ENCODE peak calls at places on chromosomes 16 and 17, in ten cellular contexts. One of them, this sample, is unnamed.

GRCh38 chr16:57538235-57538711 is 1.9 kb upstream of the CCDC102A start:
- DNase-seq in islet precursor cell: no peak
- DNase-seq in fibroblast of pulmonary artery: no peak
- DNase-seq in stimulated activated CD4-positive, alpha-beta T cell treated with anti-CD3 and anti-CD28 coated beads, Interleukin-2, amount 100 ng/mL, for 24 hours: peak
- DNase-seq in foreskin keratinocyte: no peak
- DNase-seq in CD4-positive, alpha-beta T cell: no peak
- DNase-seq in GM12865: peak
- DNase-seq in stomach: peak
- DNase-seq in RPMI7951: no peak
- DNase-seq in progenitor cell of endocrine pancreas: no peak
- DNase-seq in this sample: no peak

GRCh38 chr17:5500247-5500803 is 14.0 kb downstream of the MIS12 start:
- DNase-seq in foreskin keratinocyte: no peak
- DNase-seq in stimulated activated CD4-positive, alpha-beta T cell treated with anti-CD3 and anti-CD28 coated beads, Interleukin-2, amount 100 ng/mL, for 24 hours: no peak
- DNase-seq in islet precursor cell: no peak
- DNase-seq in fibroblast of pulmonary artery: no peak
- DNase-seq in GM12865: no peak
- DNase-seq in progenitor cell of endocrine pancreas: no peak
- DNase-seq in CD4-positive, alpha-beta T cell: no peak
- DNase-seq in RPMI7951: no peak
- DNase-seq in stomach: no peak
- DNase-seq in this sample: peak

GRCh38 chr17:30375661-30376060 is 3.1 kb upstream of the CPD start:
- DNase-seq in foreskin keratinocyte: no peak
- DNase-seq in RPMI7951: no peak
- DNase-seq in stomach: no peak
- DNase-seq in GM12865: no peak
- DNase-seq in CD4-positive, alpha-beta T cell: no peak
- DNase-seq in stimulated activated CD4-positive, alpha-beta T cell treated with anti-CD3 and anti-CD28 coated beads, Interleukin-2, amount 100 ng/mL, for 24 hours: no peak
- DNase-seq in progenitor cell of endocrine pancreas: no peak
- DNase-seq in islet precursor cell: no peak
- DNase-seq in fibroblast of pulmonary artery: peak
- DNase-seq in this sample: no peak

GRCh38 chr17:35982409-35983191 is 1.3 kb upstream of the CCL16 start:
- DNase-seq in stimulated activated CD4-positive, alpha-beta T cell treated with anti-CD3 and anti-CD28 coated beads, Interleukin-2, amount 100 ng/mL, for 24 hours: no peak
- DNase-seq in stomach: no peak
- DNase-seq in GM12865: no peak
- DNase-seq in RPMI7951: no peak
- DNase-seq in fibroblast of pulmonary artery: no peak
- DNase-seq in foreskin keratinocyte: no peak
- DNase-seq in CD4-positive, alpha-beta T cell: no peak
- DNase-seq in islet precursor cell: no peak
- DNase-seq in progenitor cell of endocrine pancreas: no peak
- DNase-seq in this sample: no peak

GRCh38 chr16:55735120-55735781 is 79.5 kb downstream of the SLC6A2 start:
- DNase-seq in RPMI7951: peak
- DNase-seq in progenitor cell of endocrine pancreas: no peak
- DNase-seq in CD4-positive, alpha-beta T cell: no peak
- DNase-seq in stimulated activated CD4-positive, alpha-beta T cell treated with anti-CD3 and anti-CD28 coated beads, Interleukin-2, amount 100 ng/mL, for 24 hours: no peak
- DNase-seq in GM12865: no peak
- DNase-seq in islet precursor cell: peak
- DNase-seq in fibroblast of pulmonary artery: no peak
- DNase-seq in stomach: no peak
- DNase-seq in foreskin keratinocyte: peak
- DNase-seq in this sample: no peak

GRCh38 chr17:50064253-50064991 is 8.5 kb downstream of the ITGA3 start:
- DNase-seq in RPMI7951: peak
- DNase-seq in GM12865: no peak
- DNase-seq in foreskin keratinocyte: peak
- DNase-seq in stimulated activated CD4-positive, alpha-beta T cell treated with anti-CD3 and anti-CD28 coated beads, Interleukin-2, amount 100 ng/mL, for 24 hours: no peak
- DNase-seq in CD4-positive, alpha-beta T cell: no peak
- DNase-seq in progenitor cell of endocrine pancreas: no peak
- DNase-seq in islet precursor cell: peak
- DNase-seq in stomach: no peak
- DNase-seq in fibroblast of pulmonary artery: peak
- DNase-seq in this sample: no peak

GRCh38 chr17:3890082-3890892 is 2.6 kb downstream of the CAMKK1 start:
- DNase-seq in stomach: peak
- DNase-seq in progenitor cell of endocrine pancreas: no peak
- DNase-seq in islet precursor cell: peak
- DNase-seq in stimulated activated CD4-positive, alpha-beta T cell treated with anti-CD3 and anti-CD28 coated beads, Interleukin-2, amount 100 ng/mL, for 24 hours: no peak
- DNase-seq in GM12865: no peak
- DNase-seq in RPMI7951: peak
- DNase-seq in fibroblast of pulmonary artery: peak
- DNase-seq in CD4-positive, alpha-beta T cell: no peak
- DNase-seq in foreskin keratinocyte: peak
- DNase-seq in this sample: no peak

GRCh38 chr17:16269658-16270057 is 52.6 kb downstream of the PIGL start:
- DNase-seq in islet precursor cell: no peak
- DNase-seq in stomach: no peak
- DNase-seq in RPMI7951: peak
- DNase-seq in stimulated activated CD4-positive, alpha-beta T cell treated with anti-CD3 and anti-CD28 coated beads, Interleukin-2, amount 100 ng/mL, for 24 hours: no peak
- DNase-seq in CD4-positive, alpha-beta T cell: no peak
- DNase-seq in GM12865: no peak
- DNase-seq in progenitor cell of endocrine pancreas: no peak
- DNase-seq in foreskin keratinocyte: no peak
- DNase-seq in fibroblast of pulmonary artery: peak
- DNase-seq in this sample: no peak

GRCh38 chr16:66717112-66717675 is 20.7 kb upstream of the CMTM4 start:
- DNase-seq in fibroblast of pulmonary artery: peak
- DNase-seq in stomach: no peak
- DNase-seq in RPMI7951: peak
- DNase-seq in foreskin keratinocyte: peak
- DNase-seq in stimulated activated CD4-positive, alpha-beta T cell treated with anti-CD3 and anti-CD28 coated beads, Interleukin-2, amount 100 ng/mL, for 24 hours: peak
- DNase-seq in progenitor cell of endocrine pancreas: no peak
- DNase-seq in CD4-positive, alpha-beta T cell: no peak
- DNase-seq in islet precursor cell: peak
- DNase-seq in GM12865: peak
- DNase-seq in this sample: no peak

GRCh38 chr17:69320210-69320907 is 6.6 kb downstream of the ABCA5 start:
- DNase-seq in RPMI7951: no peak
- DNase-seq in progenitor cell of endocrine pancreas: no peak
- DNase-seq in islet precursor cell: no peak
- DNase-seq in foreskin keratinocyte: no peak
- DNase-seq in stomach: no peak
- DNase-seq in GM12865: no peak
- DNase-seq in CD4-positive, alpha-beta T cell: no peak
- DNase-seq in stimulated activated CD4-positive, alpha-beta T cell treated with anti-CD3 and anti-CD28 coated beads, Interleukin-2, amount 100 ng/mL, for 24 hours: no peak
- DNase-seq in fibroblast of pulmonary artery: peak
- DNase-seq in this sample: no peak

GRCh38 chr16:79848739-79849518 is 248.4 kb upstream of the MAF start:
- DNase-seq in fibroblast of pulmonary artery: no peak
- DNase-seq in islet precursor cell: no peak
- DNase-seq in GM12865: no peak
- DNase-seq in stomach: no peak
- DNase-seq in RPMI7951: no peak
- DNase-seq in stimulated activated CD4-positive, alpha-beta T cell treated with anti-CD3 and anti-CD28 coated beads, Interleukin-2, amount 100 ng/mL, for 24 hours: no peak
- DNase-seq in foreskin keratinocyte: peak
- DNase-seq in progenitor cell of endocrine pancreas: no peak
- DNase-seq in CD4-positive, alpha-beta T cell: no peak
- DNase-seq in this sample: no peak

GRCh38 chr17:28363776-28364650 is 986 bp downstream of the SEBOX start:
- DNase-seq in RPMI7951: no peak
- DNase-seq in GM12865: no peak
- DNase-seq in CD4-positive, alpha-beta T cell: no peak
- DNase-seq in islet precursor cell: peak
- DNase-seq in stomach: no peak
- DNase-seq in stimulated activated CD4-positive, alpha-beta T cell treated with anti-CD3 and anti-CD28 coated beads, Interleukin-2, amount 100 ng/mL, for 24 hours: no peak
- DNase-seq in progenitor cell of endocrine pancreas: no peak
- DNase-seq in foreskin keratinocyte: no peak
- DNase-seq in fibroblast of pulmonary artery: no peak
- DNase-seq in this sample: no peak

GRCh38 chr16:72092832-72093447 is 480 bp downstream of the TXNL4B start:
- DNase-seq in RPMI7951: peak
- DNase-seq in stomach: no peak
- DNase-seq in fibroblast of pulmonary artery: peak
- DNase-seq in GM12865: peak
- DNase-seq in foreskin keratinocyte: peak
- DNase-seq in progenitor cell of endocrine pancreas: no peak
- DNase-seq in islet precursor cell: peak
- DNase-seq in CD4-positive, alpha-beta T cell: no peak
- DNase-seq in stimulated activated CD4-positive, alpha-beta T cell treated with anti-CD3 and anti-CD28 coated beads, Interleukin-2, amount 100 ng/mL, for 24 hours: peak
- DNase-seq in this sample: no peak

GRCh38 chr17:6716736-6717135 is 3.6 kb upstream of the SLC13A5 start:
- DNase-seq in stomach: no peak
- DNase-seq in foreskin keratinocyte: no peak
- DNase-seq in CD4-positive, alpha-beta T cell: no peak
- DNase-seq in RPMI7951: no peak
- DNase-seq in GM12865: no peak
- DNase-seq in stimulated activated CD4-positive, alpha-beta T cell treated with anti-CD3 and anti-CD28 coated beads, Interleukin-2, amount 100 ng/mL, for 24 hours: no peak
- DNase-seq in fibroblast of pulmonary artery: no peak
- DNase-seq in progenitor cell of endocrine pancreas: no peak
- DNase-seq in islet precursor cell: no peak
- DNase-seq in this sample: no peak

GRCh38 chr16:28168991-28169554 is 42.7 kb downstream of the XPO6 start:
- DNase-seq in GM12865: no peak
- DNase-seq in stimulated activated CD4-positive, alpha-beta T cell treated with anti-CD3 and anti-CD28 coated beads, Interleukin-2, amount 100 ng/mL, for 24 hours: no peak
- DNase-seq in stomach: no peak
- DNase-seq in CD4-positive, alpha-beta T cell: peak
- DNase-seq in foreskin keratinocyte: no peak
- DNase-seq in islet precursor cell: no peak
- DNase-seq in fibroblast of pulmonary artery: no peak
- DNase-seq in progenitor cell of endocrine pancreas: no peak
- DNase-seq in RPMI7951: no peak
- DNase-seq in this sample: peak

GRCh38 chr16:57474671-57475661 is 11.3 kb downstream of the DOK4 start:
- DNase-seq in islet precursor cell: peak
- DNase-seq in fibroblast of pulmonary artery: no peak
- DNase-seq in progenitor cell of endocrine pancreas: no peak
- DNase-seq in foreskin keratinocyte: no peak
- DNase-seq in GM12865: no peak
- DNase-seq in RPMI7951: no peak
- DNase-seq in stimulated activated CD4-positive, alpha-beta T cell treated with anti-CD3 and anti-CD28 coated beads, Interleukin-2, amount 100 ng/mL, for 24 hours: no peak
- DNase-seq in CD4-positive, alpha-beta T cell: no peak
- DNase-seq in stomach: no peak
- DNase-seq in this sample: no peak

GRCh38 chr16:17001471-17001870 is 469.3 kb downstream of the XYLT1 start:
- DNase-seq in foreskin keratinocyte: no peak
- DNase-seq in stomach: no peak
- DNase-seq in stimulated activated CD4-positive, alpha-beta T cell treated with anti-CD3 and anti-CD28 coated beads, Interleukin-2, amount 100 ng/mL, for 24 hours: no peak
- DNase-seq in RPMI7951: no peak
- DNase-seq in GM12865: no peak
- DNase-seq in islet precursor cell: no peak
- DNase-seq in progenitor cell of endocrine pancreas: no peak
- DNase-seq in fibroblast of pulmonary artery: no peak
- DNase-seq in CD4-positive, alpha-beta T cell: no peak
- DNase-seq in this sample: no peak

GRCh38 chr17:4716081-4716480 is 5.6 kb downstream of the ARRB2 start:
- DNase-seq in CD4-positive, alpha-beta T cell: no peak
- DNase-seq in stimulated activated CD4-positive, alpha-beta T cell treated with anti-CD3 and anti-CD28 coated beads, Interleukin-2, amount 100 ng/mL, for 24 hours: no peak
- DNase-seq in stomach: no peak
- DNase-seq in GM12865: no peak
- DNase-seq in fibroblast of pulmonary artery: no peak
- DNase-seq in RPMI7951: no peak
- DNase-seq in progenitor cell of endocrine pancreas: no peak
- DNase-seq in foreskin keratinocyte: no peak
- DNase-seq in islet precursor cell: no peak
- DNase-seq in this sample: no peak

GRCh38 chr16:85206472-85207356 is 94.4 kb upstream of the CIBAR2 start:
- DNase-seq in fibroblast of pulmonary artery: peak
- DNase-seq in progenitor cell of endocrine pancreas: no peak
- DNase-seq in stimulated activated CD4-positive, alpha-beta T cell treated with anti-CD3 and anti-CD28 coated beads, Interleukin-2, amount 100 ng/mL, for 24 hours: no peak
- DNase-seq in GM12865: no peak
- DNase-seq in islet precursor cell: no peak
- DNase-seq in stomach: peak
- DNase-seq in CD4-positive, alpha-beta T cell: no peak
- DNase-seq in foreskin keratinocyte: no peak
- DNase-seq in RPMI7951: no peak
- DNase-seq in this sample: no peak

GRCh38 chr16:70804729-70805169 is 3.8 kb upstream of the VAC14 start:
- DNase-seq in fibroblast of pulmonary artery: no peak
- DNase-seq in GM12865: no peak
- DNase-seq in stomach: no peak
- DNase-seq in islet precursor cell: no peak
- DNase-seq in RPMI7951: no peak
- DNase-seq in progenitor cell of endocrine pancreas: no peak
- DNase-seq in stimulated activated CD4-positive, alpha-beta T cell treated with anti-CD3 and anti-CD28 coated beads, Interleukin-2, amount 100 ng/mL, for 24 hours: no peak
- DNase-seq in foreskin keratinocyte: no peak
- DNase-seq in CD4-positive, alpha-beta T cell: no peak
- DNase-seq in this sample: no peak

GRCh38 chr17:34307110-34307509 is 12.1 kb upstream of the CCL8 start:
- DNase-seq in fibroblast of pulmonary artery: peak
- DNase-seq in GM12865: peak
- DNase-seq in RPMI7951: peak
- DNase-seq in stomach: no peak
- DNase-seq in progenitor cell of endocrine pancreas: no peak
- DNase-seq in islet precursor cell: peak
- DNase-seq in stimulated activated CD4-positive, alpha-beta T cell treated with anti-CD3 and anti-CD28 coated beads, Interleukin-2, amount 100 ng/mL, for 24 hours: no peak
- DNase-seq in foreskin keratinocyte: no peak
- DNase-seq in CD4-positive, alpha-beta T cell: no peak
- DNase-seq in this sample: no peak

GRCh38 chr17:17737938-17738894 is 57.0 kb downstream of the RAI1 start:
- DNase-seq in RPMI7951: no peak
- DNase-seq in stomach: peak
- DNase-seq in stimulated activated CD4-positive, alpha-beta T cell treated with anti-CD3 and anti-CD28 coated beads, Interleukin-2, amount 100 ng/mL, for 24 hours: no peak
- DNase-seq in fibroblast of pulmonary artery: no peak
- DNase-seq in GM12865: no peak
- DNase-seq in foreskin keratinocyte: no peak
- DNase-seq in CD4-positive, alpha-beta T cell: no peak
- DNase-seq in progenitor cell of endocrine pancreas: no peak
- DNase-seq in islet precursor cell: peak
- DNase-seq in this sample: no peak

GRCh38 chr16:30065943-30066881 is 652 bp downstream of the ALDOA start:
- DNase-seq in stomach: no peak
- DNase-seq in fibroblast of pulmonary artery: peak
- DNase-seq in CD4-positive, alpha-beta T cell: no peak
- DNase-seq in foreskin keratinocyte: peak
- DNase-seq in stimulated activated CD4-positive, alpha-beta T cell treated with anti-CD3 and anti-CD28 coated beads, Interleukin-2, amount 100 ng/mL, for 24 hours: peak
- DNase-seq in islet precursor cell: no peak
- DNase-seq in RPMI7951: peak
- DNase-seq in progenitor cell of endocrine pancreas: no peak
- DNase-seq in GM12865: no peak
- DNase-seq in this sample: no peak

GRCh38 chr16:19163215-19163614 is 4.8 kb upstream of the SYT17 start:
- DNase-seq in progenitor cell of endocrine pancreas: no peak
- DNase-seq in stimulated activated CD4-positive, alpha-beta T cell treated with anti-CD3 and anti-CD28 coated beads, Interleukin-2, amount 100 ng/mL, for 24 hours: no peak
- DNase-seq in fibroblast of pulmonary artery: no peak
- DNase-seq in islet precursor cell: no peak
- DNase-seq in CD4-positive, alpha-beta T cell: no peak
- DNase-seq in stomach: no peak
- DNase-seq in foreskin keratinocyte: no peak
- DNase-seq in RPMI7951: no peak
- DNase-seq in GM12865: no peak
- DNase-seq in this sample: no peak

GRCh38 chr16:1614226-1615102 is 2.3 kb downstream of the CRAMP1 start:
- DNase-seq in fibroblast of pulmonary artery: peak
- DNase-seq in stimulated activated CD4-positive, alpha-beta T cell treated with anti-CD3 and anti-CD28 coated beads, Interleukin-2, amount 100 ng/mL, for 24 hours: peak
- DNase-seq in islet precursor cell: no peak
- DNase-seq in foreskin keratinocyte: peak
- DNase-seq in stomach: peak
- DNase-seq in progenitor cell of endocrine pancreas: peak
- DNase-seq in GM12865: peak
- DNase-seq in RPMI7951: peak
- DNase-seq in CD4-positive, alpha-beta T cell: no peak
- DNase-seq in this sample: peak

GRCh38 chr17:45577571-45578279 is 87.2 kb upstream of the PLEKHM1 start:
- DNase-seq in foreskin keratinocyte: no peak
- DNase-seq in GM12865: no peak
- DNase-seq in CD4-positive, alpha-beta T cell: no peak
- DNase-seq in stomach: no peak
- DNase-seq in islet precursor cell: peak
- DNase-seq in progenitor cell of endocrine pancreas: no peak
- DNase-seq in stimulated activated CD4-positive, alpha-beta T cell treated with anti-CD3 and anti-CD28 coated beads, Interleukin-2, amount 100 ng/mL, for 24 hours: no peak
- DNase-seq in RPMI7951: no peak
- DNase-seq in fibroblast of pulmonary artery: no peak
- DNase-seq in this sample: no peak

GRCh38 chr16:69579783-69580182 is 14.0 kb downstream of the NFAT5 start:
- DNase-seq in stomach: no peak
- DNase-seq in RPMI7951: no peak
- DNase-seq in fibroblast of pulmonary artery: no peak
- DNase-seq in progenitor cell of endocrine pancreas: no peak
- DNase-seq in islet precursor cell: no peak
- DNase-seq in stimulated activated CD4-positive, alpha-beta T cell treated with anti-CD3 and anti-CD28 coated beads, Interleukin-2, amount 100 ng/mL, for 24 hours: no peak
- DNase-seq in GM12865: no peak
- DNase-seq in foreskin keratinocyte: no peak
- DNase-seq in CD4-positive, alpha-beta T cell: no peak
- DNase-seq in this sample: no peak

GRCh38 chr17:43780135-43780534 is at the start of gene CFAP97D1:
- DNase-seq in progenitor cell of endocrine pancreas: no peak
- DNase-seq in CD4-positive, alpha-beta T cell: no peak
- DNase-seq in islet precursor cell: no peak
- DNase-seq in foreskin keratinocyte: no peak
- DNase-seq in RPMI7951: no peak
- DNase-seq in GM12865: no peak
- DNase-seq in stomach: no peak
- DNase-seq in stimulated activated CD4-positive, alpha-beta T cell treated with anti-CD3 and anti-CD28 coated beads, Interleukin-2, amount 100 ng/mL, for 24 hours: no peak
- DNase-seq in fibroblast of pulmonary artery: no peak
- DNase-seq in this sample: no peak

This sample was measured in CD4-positive, alpha-beta memory T cell.